ENCODE peak calls at places on chromosomes 4 and X, in six cellular contexts. U, H, S, G, O and D are unnamed samples.

GRCh38 chrX:150958177-150958576 is 25.0 kb upstream of the HMGB3 start:
- DNase-seq in S (no peak), G (no peak), U (no peak), O (no peak), H (no peak), D (no peak)

GRCh38 chrX:68415289-68415688 is 18.0 kb downstream of the OPHN1 start:
- DNase-seq in O (no peak), H (no peak), U (no peak), S (peak), G (peak), D (no peak)

GRCh38 chr4:127000090-127000489 is 632.7 kb upstream of the INTU start:
- DNase-seq in G (no peak), O (no peak), S (no peak), U (no peak), H (no peak), D (no peak)

GRCh38 chrX:77668391-77669237 is 117.4 kb downstream of the ATRX start:
- DNase-seq in U (no peak), H (no peak), O (no peak), G (peak), S (peak), D (no peak)

GRCh38 chr4:152103181-152103901 is 342.5 kb upstream of the GATB start:
- DNase-seq in H (no peak), U (no peak), S (no peak), O (no peak), G (no peak), D (no peak)

GRCh38 chr4:102825261-102826071 is 1.9 kb downstream of the UBE2D3 start:
- DNase-seq in H (peak), S (peak), U (no peak), G (peak), O (peak), D (no peak)

GRCh38 chr4:56310401-56310800 is 76.9 kb downstream of the AASDH start:
- DNase-seq in S (no peak), O (no peak), H (no peak), U (no peak), G (no peak), D (no peak)

GRCh38 chr4:101919373-101919977 is 128.9 kb downstream of the BANK1 start:
- DNase-seq in S (no peak), U (no peak), H (no peak), G (no peak), O (no peak), D (no peak)

GRCh38 chrX:11670316-11670715 is 4.6 kb upstream of the ARHGAP6 start:
- DNase-seq in O (no peak), G (no peak), U (no peak), S (no peak), H (no peak), D (no peak)

GRCh38 chrX:13489451-13489850 is 80.0 kb upstream of the EGFL6 start:
- DNase-seq in G (peak), O (no peak), S (peak), U (no peak), H (no peak), D (no peak)

GRCh38 chrX:81412428-81412827 is 210.5 kb downstream of the SH3BGRL start:
- DNase-seq in G (no peak), S (no peak), O (no peak), H (no peak), U (no peak), D (no peak)

GRCh38 chr4:187940299-187940698 is 55.3 kb upstream of the ZFP42 start:
- DNase-seq in O (no peak), G (no peak), U (no peak), S (peak), H (no peak), D (no peak)

GRCh38 chr4:154490589-154491340 is 834 bp downstream of the DCHS2 start:
- DNase-seq in U (no peak), H (no peak), S (no peak), G (no peak), O (no peak), D (no peak)

GRCh38 chr4:23888421-23889319 is 1.2 kb downstream of the PPARGC1A start:
- DNase-seq in S (peak), O (peak), U (no peak), H (no peak), G (peak), D (no peak)

GRCh38 chrX:13311560-13311959 is 8.3 kb downstream of the ATXN3L start:
- DNase-seq in U (no peak), S (no peak), H (no peak), G (no peak), O (no peak), D (no peak)

GRCh38 chr4:46986922-46987638 is 6.3 kb downstream of the GABRA4 start:
- DNase-seq in U (no peak), O (no peak), G (no peak), S (no peak), H (no peak), D (no peak)

GRCh38 chr4:48403779-48404178 is 62.5 kb downstream of the SLAIN2 start:
- DNase-seq in O (no peak), S (no peak), U (no peak), G (no peak), H (no peak), D (no peak)

GRCh38 chr4:184100297-184100885 is 117.3 kb downstream of the ENPP6 start:
- DNase-seq in U (peak), G (no peak), S (peak), H (peak), O (peak), D (no peak)

GRCh38 chr4:47926667-47927258 is 12.4 kb upstream of the NFXL1 start:
- DNase-seq in G (no peak), O (peak), H (peak), S (peak), U (peak), D (peak)

GRCh38 chr4:8874003-8874895 is 2.6 kb upstream of the HMX1 start:
- DNase-seq in H (no peak), O (no peak), G (no peak), S (no peak), U (no peak), D (no peak)

GRCh38 chr4:169914871-169915270 is 111.3 kb downstream of the MFAP3L start:
- DNase-seq in H (no peak), U (no peak), S (no peak), G (no peak), O (no peak), D (no peak)

GRCh38 chr4:171793723-171794122 is 19.5 kb upstream of the GALNTL6 start:
- DNase-seq in U (no peak), H (no peak), G (no peak), S (no peak), O (no peak), D (no peak)

GRCh38 chr4:108887034-108887433 is 124.2 kb upstream of the ETNPPL start:
- DNase-seq in S (no peak), G (no peak), H (no peak), O (no peak), U (no peak), D (no peak)

GRCh38 chr4:12724520-12724919 is 759.6 kb downstream of the RAB28 start:
- DNase-seq in U (no peak), S (no peak), O (peak), H (no peak), G (no peak), D (no peak)

GRCh38 chrX:133215747-133216146 is 2.4 kb downstream of the TFDP3 start:
- DNase-seq in U (no peak), S (peak), H (peak), G (no peak), O (peak), D (no peak)

GRCh38 chr4:123564758-123565346 is 168.3 kb downstream of the SPRY1 start:
- DNase-seq in G (peak), H (peak), U (peak), S (peak), O (peak), D (peak)

GRCh38 chr4:102574317-102574716 is 73.2 kb downstream of the NFKB1 start:
- DNase-seq in O (no peak), S (peak), H (no peak), G (no peak), U (no peak), D (no peak)

GRCh38 chrX:87583679-87584078 is 66.1 kb downstream of the KLHL4 start:
- DNase-seq in U (no peak), G (no peak), S (no peak), H (peak), O (peak), D (no peak)

GRCh38 chr4:113978561-113979156 is 788 bp downstream of the ARSJ start:
- DNase-seq in S (no peak), O (no peak), H (no peak), U (no peak), G (no peak), D (no peak)

GRCh38 chrX:32896132-32896531 is 315.2 kb downstream of the DMD start:
- DNase-seq in O (no peak), G (no peak), H (no peak), S (no peak), U (no peak), D (no peak)

GRCh38 chr4:86935833-86936721 is 1.3 kb downstream of the AFF1 start:
- DNase-seq in G (no peak), S (peak), H (peak), O (peak), U (peak), D (peak)

GRCh38 chrX:149979126-149979644 is 40.9 kb upstream of the EOLA2 start:
- DNase-seq in O (no peak), U (no peak), S (no peak), G (no peak), H (no peak), D (no peak)

GRCh38 chr4:87853108-87853507 is 20.3 kb downstream of the MEPE start:
- DNase-seq in O (peak), S (peak), H (peak), U (no peak), G (peak), D (no peak)

GRCh38 chr4:56698329-56698728 is 17.2 kb upstream of the HOPX start:
- DNase-seq in S (peak), G (no peak), O (no peak), U (no peak), H (no peak), D (no peak)